ENCODE peak calls at places on chromosomes 2 and 18, in six cellular contexts. Z is IMR-90, M is K562, Y is SK-N-SH, H is HCT116, V is GM12878. C is an unnamed sample.
A peak's percentile ranks its signal among the peaks of the same experiment; 100 is the strongest.

GRCh38 chr2:64337314-64337713 is 116.6 kb upstream of the LGALSL start:
- DNase-seq in Z (no peak), M (no peak), Y (no peak), H (no peak), V (no peak), C (no peak)

GRCh38 chr2:102483086-102483485 is 10.1 kb downstream of the SLC9A4 start:
- DNase-seq in Z (no peak), M (peak; percentile 10), Y (no peak), H (no peak), V (no peak), C (no peak)

GRCh38 chr18:77071711-77072292 is 60.8 kb downstream of the MBP start:
- DNase-seq in Z (peak; percentile 100), M (no peak), Y (no peak), H (no peak), V (no peak), C (peak; percentile 21)

GRCh38 chr18:61606759-61607158 is 273.5 kb downstream of the CDH20 start:
- DNase-seq in Z (peak; percentile 93), M (peak; percentile 24), Y (no peak), H (peak; percentile 81), V (no peak), C (peak; percentile 30)

GRCh38 chr2:7794916-7795315 is 877.7 kb downstream of the RNF144A start:
- DNase-seq in Z (no peak), M (no peak), Y (no peak), H (no peak), V (no peak), C (no peak)

GRCh38 chr2:150346806-150347205 is 140.7 kb downstream of the RND3 start:
- DNase-seq in Z (no peak), M (no peak), Y (no peak), H (no peak), V (no peak), C (no peak)

GRCh38 chr18:57425096-57425495 is 10.1 kb upstream of the ONECUT2 start:
- DNase-seq in Z (no peak), M (no peak), Y (no peak), H (no peak), V (no peak), C (no peak)

GRCh38 chr2:212863185-212863588 is 288.2 kb downstream of the IKZF2 start:
- DNase-seq in Z (no peak), M (peak; percentile 23), Y (peak; percentile 6), H (peak; percentile 47), V (peak; percentile 30), C (peak; percentile 59)

GRCh38 chr2:71609958-71610357 is 156.6 kb downstream of the DYSF start:
- DNase-seq in Z (peak; percentile 54), M (peak; percentile 21), Y (peak; percentile 56), H (peak; percentile 24), V (no peak), C (peak; percentile 42)

GRCh38 chr2:226560325-226560724 is 239.3 kb downstream of the IRS1 start:
- DNase-seq in Z (no peak), M (no peak), Y (no peak), H (no peak), V (no peak), C (no peak)

GRCh38 chr18:32175265-32175664 is 14.6 kb upstream of the MEP1B start:
- DNase-seq in Z (no peak), M (no peak), Y (no peak), H (no peak), V (no peak), C (no peak)

GRCh38 chr2:85106489-85107180 is 26.6 kb upstream of the TCF7L1 start:
- DNase-seq in Z (peak; percentile 87), M (no peak), Y (peak; percentile 23), H (no peak), V (no peak), C (peak; percentile 18)

GRCh38 chr18:76449110-76449453 is 46.0 kb downstream of the ZNF516 start:
- DNase-seq in Z (no peak), M (no peak), Y (no peak), H (no peak), V (no peak), C (no peak)

GRCh38 chr18:13612111-13612997 is 114.0 kb downstream of the FAM210A start:
- DNase-seq in Z (no peak), M (no peak), Y (peak; percentile 67), H (no peak), V (peak; percentile 94), C (no peak)

GRCh38 chr2:184338776-184339175 is 259.6 kb upstream of the ZNF804A start:
- DNase-seq in Z (no peak), M (no peak), Y (no peak), H (no peak), V (no peak), C (no peak)

GRCh38 chr18:58579561-58580047 is 49.3 kb downstream of the ALPK2 start:
- DNase-seq in Z (peak; percentile 91), M (no peak), Y (no peak), H (no peak), V (no peak), C (peak; percentile 63)

GRCh38 chr2:102120261-102121259 is 22.0 kb upstream of the IL1R1 start:
- DNase-seq in Z (no peak), M (no peak), Y (no peak), H (no peak), V (no peak), C (no peak)

GRCh38 chr2:52141076-52141475 is 1109.1 kb upstream of the NRXN1 start:
- DNase-seq in Z (peak; percentile 30), M (no peak), Y (no peak), H (no peak), V (no peak), C (no peak)

GRCh38 chr2:241851325-241852115 is 7.2 kb downstream of the PDCD1 start:
- DNase-seq in Z (no peak), M (no peak), Y (peak; percentile 31), H (no peak), V (no peak), C (no peak)

GRCh38 chr18:34511435-34511834 is 198.7 kb upstream of the DTNA start:
- DNase-seq in Z (no peak), M (no peak), Y (no peak), H (no peak), V (no peak), C (no peak)

DNA sequence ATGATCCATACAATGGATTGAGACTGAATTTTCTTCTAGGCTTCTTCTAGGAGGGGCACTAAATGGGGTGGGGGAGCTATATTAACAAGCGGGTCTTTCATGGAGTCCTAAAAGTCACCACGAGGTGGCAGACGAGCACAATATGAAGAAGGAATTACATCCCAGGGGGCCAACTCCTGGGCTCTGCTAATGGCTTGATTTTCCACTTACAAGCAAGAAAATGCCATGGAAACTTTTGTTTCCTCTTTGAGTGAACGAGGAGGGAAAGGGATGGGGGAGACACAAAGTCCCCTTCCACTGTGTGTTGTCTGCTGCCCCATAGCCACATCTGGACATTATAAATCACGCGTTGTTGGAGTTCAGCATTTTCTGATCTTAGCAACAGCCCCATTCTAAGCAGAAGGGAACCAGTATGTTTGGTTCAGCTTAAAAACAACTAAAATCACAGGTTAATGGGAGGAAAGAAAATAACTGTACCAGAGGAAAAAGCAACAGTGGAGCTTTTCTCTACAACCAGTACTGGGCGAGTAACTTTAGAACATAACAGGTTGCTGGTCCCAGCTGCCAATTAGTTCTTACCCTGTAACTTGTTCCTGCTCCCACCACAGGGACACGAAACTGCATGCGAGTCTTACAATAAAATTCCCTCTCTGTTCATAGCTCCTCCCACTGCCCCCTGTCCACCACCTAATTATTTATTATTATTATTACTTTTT is 285.0 kb upstream of the PARD3B start:
- DNase-seq in Z (peak; percentile 74), M (peak; percentile 65), Y (peak; percentile 69), H (peak; percentile 65), V (no peak), C (peak; percentile 70)
- TF ChIP-seq RAD21 in Z (peak; percentile 76), M (peak; percentile 71), Y (peak; percentile 75), H (peak; percentile 70), V (peak; percentile 30), C (peak; percentile 84)

GRCh38 chr2:240197439-240198139 is 57.1 kb upstream of the OTOS start:
- DNase-seq in Z (no peak), M (no peak), Y (no peak), H (no peak), V (no peak), C (no peak)

GRCh38 chr2:240195316-240195861 is 54.9 kb upstream of the OTOS start:
- DNase-seq in Z (no peak), M (no peak), Y (no peak), H (no peak), V (no peak), C (no peak)

GRCh38 chr2:240198226-240198625 is 57.8 kb upstream of the OTOS start:
- DNase-seq in Z (no peak), M (no peak), Y (no peak), H (no peak), V (no peak), C (no peak)

GRCh38 chr2:240199133-240199870 is 58.8 kb upstream of the OTOS start:
- DNase-seq in Z (no peak), M (no peak), Y (no peak), H (no peak), V (no peak), C (no peak)

GRCh38 chr2:240196716-240197438 is 56.4 kb upstream of the OTOS start:
- DNase-seq in Z (no peak), M (no peak), Y (no peak), H (no peak), V (no peak), C (no peak)
- TF ChIP-seq RAD21 in Z (no peak), M (no peak), Y (no peak), H (no peak), V (no peak), C (no peak)

DNA sequence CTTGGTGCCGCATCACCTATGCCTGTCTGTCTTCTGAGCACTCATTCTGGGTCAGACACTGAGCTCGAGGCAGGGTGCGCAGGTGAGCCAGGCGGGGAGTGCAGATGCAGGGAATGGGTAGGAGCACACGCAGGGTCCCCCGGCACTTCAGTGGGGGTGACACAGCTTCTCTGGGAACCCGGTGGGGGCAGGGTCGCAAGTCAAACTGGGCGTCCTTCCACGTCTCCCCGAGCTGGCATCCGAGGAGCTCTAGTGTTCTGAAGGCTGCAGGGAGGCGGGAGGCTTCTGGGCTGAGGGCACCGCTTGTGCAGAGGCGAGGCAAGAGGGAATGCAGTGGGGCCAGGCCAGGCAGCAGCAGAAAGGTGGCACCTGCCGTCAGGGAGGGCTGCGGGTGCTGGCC is 86.0 kb downstream of the DGKD start:
- DNase-seq in Z (no peak), M (no peak), Y (no peak), H (no peak), V (no peak), C (no peak)
- TF ChIP-seq RAD21 in Z (no peak), M (no peak), Y (no peak), H (no peak), V (no peak), C (no peak)

DNA sequence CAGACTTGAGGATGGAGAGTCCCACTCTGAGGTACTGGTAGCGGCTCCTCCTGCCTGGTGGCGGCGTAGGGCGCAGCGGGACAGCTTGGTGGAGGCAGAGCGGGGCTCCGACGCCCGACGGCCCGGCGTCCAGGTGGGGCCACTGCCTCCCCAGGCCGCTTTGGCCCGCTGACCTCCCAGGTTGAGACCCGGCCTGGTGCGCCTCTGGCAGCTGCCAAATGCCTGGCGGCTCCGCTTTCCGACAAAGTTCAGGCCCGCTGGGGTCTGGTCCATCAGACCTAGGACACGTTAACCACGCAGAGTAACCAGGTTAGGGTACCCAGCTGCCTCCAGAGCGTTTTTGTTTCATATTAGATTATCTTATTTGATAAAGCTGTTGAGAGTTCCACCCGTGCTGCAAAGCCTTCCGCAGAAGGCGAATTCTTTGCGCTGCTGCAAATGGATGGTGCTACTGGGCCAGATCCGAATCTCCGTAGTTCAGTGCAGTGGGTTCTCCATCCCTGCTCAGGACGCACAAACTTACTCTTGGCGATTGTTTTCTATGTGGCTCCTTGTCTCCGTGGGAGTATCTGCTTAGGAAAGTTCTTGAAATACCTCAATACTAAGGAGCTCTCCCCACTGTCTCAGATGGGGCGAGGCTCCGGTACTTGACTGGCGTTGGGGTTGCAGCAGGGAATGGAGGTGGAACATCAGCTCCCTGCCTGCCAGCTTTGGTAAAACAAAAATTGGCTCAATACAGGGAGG is 405.9 kb downstream of the XIRP2 start:
- DNase-seq in Z (peak; percentile 24), M (no peak), Y (peak; percentile 67), H (no peak), V (no peak), C (no peak)
- TF ChIP-seq RAD21 in Z (no peak), M (no peak), Y (peak; percentile 9), H (no peak), V (no peak), C (no peak)